ENCODE peak calls at places on chromosomes 5 and 9, in six cellular contexts. One of them, this sample, is unnamed.

GRCh38 chr9:120353501-120353900 is 226.5 kb downstream of the CDK5RAP2 start:
- DNase-seq in neuronal stem cell: no peak
- DNase-seq in H1: no peak
- DNase-seq in mesenchymal stem cell: peak
- DNase-seq in mesendoderm: no peak
- DNase-seq in H9: no peak
- DNase-seq in this sample: peak

GRCh38 chr9:5982352-5982751 is 33.1 kb downstream of the RANBP6 start:
- DNase-seq in neuronal stem cell: no peak
- DNase-seq in H1: no peak
- DNase-seq in mesenchymal stem cell: no peak
- DNase-seq in mesendoderm: no peak
- DNase-seq in H9: no peak
- DNase-seq in this sample: no peak

GRCh38 chr9:134492281-134492691 is 149.3 kb upstream of the COL5A1 start:
- DNase-seq in neuronal stem cell: no peak
- DNase-seq in H1: no peak
- DNase-seq in mesenchymal stem cell: peak
- DNase-seq in mesendoderm: no peak
- DNase-seq in H9: no peak
- DNase-seq in this sample: peak

GRCh38 chr5:72067682-72068470 is 39.4 kb upstream of the MAP1B start:
- DNase-seq in neuronal stem cell: no peak
- DNase-seq in H1: no peak
- DNase-seq in mesenchymal stem cell: peak
- DNase-seq in mesendoderm: peak
- DNase-seq in H9: no peak
- DNase-seq in this sample: peak

GRCh38 chr9:96450613-96451544 is 910 bp downstream of the HABP4 start:
- DNase-seq in neuronal stem cell: no peak
- DNase-seq in H1: peak
- DNase-seq in mesenchymal stem cell: peak
- DNase-seq in mesendoderm: peak
- DNase-seq in H9: no peak
- DNase-seq in this sample: peak

GRCh38 chr5:123429993-123430392 is 6.8 kb upstream of the CEP120 start:
- DNase-seq in neuronal stem cell: no peak
- DNase-seq in H1: no peak
- DNase-seq in mesenchymal stem cell: peak
- DNase-seq in mesendoderm: no peak
- DNase-seq in H9: no peak
- DNase-seq in this sample: peak

GRCh38 chr5:154191467-154192261 is 1.1 kb downstream of the GALNT10 start:
- DNase-seq in neuronal stem cell: no peak
- DNase-seq in H1: no peak
- DNase-seq in mesenchymal stem cell: peak
- DNase-seq in mesendoderm: no peak
- DNase-seq in H9: no peak
- DNase-seq in this sample: peak

GRCh38 chr9:75239176-75239575 is 150.9 kb downstream of the OSTF1 start:
- DNase-seq in neuronal stem cell: no peak
- DNase-seq in H1: no peak
- DNase-seq in mesenchymal stem cell: peak
- DNase-seq in mesendoderm: no peak
- DNase-seq in H9: no peak
- DNase-seq in this sample: peak

GRCh38 chr9:90025816-90026215 is 421.0 kb downstream of the GADD45G start:
- DNase-seq in neuronal stem cell: no peak
- DNase-seq in H1: no peak
- DNase-seq in mesenchymal stem cell: peak
- DNase-seq in mesendoderm: peak
- DNase-seq in H9: no peak
- DNase-seq in this sample: no peak

GRCh38 chr5:38673671-38674071 is 117.2 kb upstream of the LIFR start:
- DNase-seq in neuronal stem cell: no peak
- DNase-seq in H1: no peak
- DNase-seq in mesenchymal stem cell: no peak
- DNase-seq in mesendoderm: peak
- DNase-seq in H9: peak
- DNase-seq in this sample: no peak

GRCh38 chr5:175635854-175636253 is 22.0 kb upstream of the HRH2 start:
- DNase-seq in neuronal stem cell: no peak
- DNase-seq in H1: no peak
- DNase-seq in mesenchymal stem cell: no peak
- DNase-seq in mesendoderm: no peak
- DNase-seq in H9: no peak
- DNase-seq in this sample: no peak

GRCh38 chr5:15720515-15720914 is 220.5 kb downstream of the FBXL7 start:
- DNase-seq in neuronal stem cell: no peak
- DNase-seq in H1: no peak
- DNase-seq in mesenchymal stem cell: no peak
- DNase-seq in mesendoderm: no peak
- DNase-seq in H9: no peak
- DNase-seq in this sample: no peak

GRCh38 chr9:135030711-135031245 is 56.7 kb upstream of the OLFM1 start:
- DNase-seq in neuronal stem cell: no peak
- DNase-seq in H1: no peak
- DNase-seq in mesenchymal stem cell: no peak
- DNase-seq in mesendoderm: no peak
- DNase-seq in H9: no peak
- DNase-seq in this sample: no peak

GRCh38 chr5:39420482-39421145 is 4.2 kb downstream of the DAB2 start:
- DNase-seq in neuronal stem cell: no peak
- DNase-seq in H1: no peak
- DNase-seq in mesenchymal stem cell: peak
- DNase-seq in mesendoderm: peak
- DNase-seq in H9: no peak
- DNase-seq in this sample: peak

GRCh38 chr9:19935422-19935821 is 146.6 kb upstream of the SLC24A2 start:
- DNase-seq in neuronal stem cell: no peak
- DNase-seq in H1: no peak
- DNase-seq in mesenchymal stem cell: no peak
- DNase-seq in mesendoderm: no peak
- DNase-seq in H9: no peak
- DNase-seq in this sample: no peak

GRCh38 chr5:171474106-171474878 is 54.8 kb downstream of the FGF18 start:
- DNase-seq in neuronal stem cell: no peak
- DNase-seq in H1: no peak
- DNase-seq in mesenchymal stem cell: no peak
- DNase-seq in mesendoderm: no peak
- DNase-seq in H9: no peak
- DNase-seq in this sample: peak

GRCh38 chr9:70569070-70569772 is 154.8 kb upstream of the KLF9 start:
- DNase-seq in neuronal stem cell: no peak
- DNase-seq in H1: no peak
- DNase-seq in mesenchymal stem cell: peak
- DNase-seq in mesendoderm: no peak
- DNase-seq in H9: no peak
- DNase-seq in this sample: peak

GRCh38 chr5:140926903-140927573 is 939 bp downstream of the PCDHAC1 start:
- DNase-seq in neuronal stem cell: peak
- DNase-seq in H1: peak
- DNase-seq in mesenchymal stem cell: peak
- DNase-seq in mesendoderm: peak
- DNase-seq in H9: peak
- DNase-seq in this sample: no peak

GRCh38 chr5:169602535-169602934 is 19.0 kb downstream of the SPDL1 start:
- DNase-seq in neuronal stem cell: no peak
- DNase-seq in H1: no peak
- DNase-seq in mesenchymal stem cell: no peak
- DNase-seq in mesendoderm: no peak
- DNase-seq in H9: no peak
- DNase-seq in this sample: peak

GRCh38 chr9:118644066-118644465 is 725.2 kb downstream of the BRINP1 start:
- DNase-seq in neuronal stem cell: no peak
- DNase-seq in H1: no peak
- DNase-seq in mesenchymal stem cell: no peak
- DNase-seq in mesendoderm: peak
- DNase-seq in H9: no peak
- DNase-seq in this sample: no peak

GRCh38 chr9:88197781-88198345 is 59.6 kb upstream of the SPATA31C2 start:
- DNase-seq in neuronal stem cell: no peak
- DNase-seq in H1: no peak
- DNase-seq in mesenchymal stem cell: peak
- DNase-seq in mesendoderm: peak
- DNase-seq in H9: no peak
- DNase-seq in this sample: peak

GRCh38 chr5:4097194-4097593 is 501.6 kb downstream of the IRX1 start:
- DNase-seq in neuronal stem cell: no peak
- DNase-seq in H1: no peak
- DNase-seq in mesenchymal stem cell: no peak
- DNase-seq in mesendoderm: no peak
- DNase-seq in H9: no peak
- DNase-seq in this sample: no peak

GRCh38 chr5:6504677-6505414 is 56.2 kb downstream of the UBE2QL1 start:
- DNase-seq in neuronal stem cell: no peak
- DNase-seq in H1: no peak
- DNase-seq in mesenchymal stem cell: no peak
- DNase-seq in mesendoderm: no peak
- DNase-seq in H9: no peak
- DNase-seq in this sample: peak

GRCh38 chr5:13212843-13213242 is 731.6 kb downstream of the DNAH5 start:
- DNase-seq in neuronal stem cell: no peak
- DNase-seq in H1: no peak
- DNase-seq in mesenchymal stem cell: no peak
- DNase-seq in mesendoderm: no peak
- DNase-seq in H9: no peak
- DNase-seq in this sample: no peak

GRCh38 chr5:91130759-91131158 is 252.4 kb downstream of the ARRDC3 start:
- DNase-seq in neuronal stem cell: no peak
- DNase-seq in H1: no peak
- DNase-seq in mesenchymal stem cell: no peak
- DNase-seq in mesendoderm: no peak
- DNase-seq in H9: no peak
- DNase-seq in this sample: no peak

GRCh38 chr9:87443006-87443405 is 54.7 kb upstream of the DAPK1 start:
- DNase-seq in neuronal stem cell: no peak
- DNase-seq in H1: no peak
- DNase-seq in mesenchymal stem cell: no peak
- DNase-seq in mesendoderm: no peak
- DNase-seq in H9: no peak
- DNase-seq in this sample: no peak

GRCh38 chr9:30628915-30629564 is 1755.4 kb upstream of the ACO1 start:
- DNase-seq in neuronal stem cell: no peak
- DNase-seq in H1: no peak
- DNase-seq in mesenchymal stem cell: no peak
- DNase-seq in mesendoderm: no peak
- DNase-seq in H9: no peak
- DNase-seq in this sample: no peak

GRCh38 chr5:180739271-180739670 is 587 bp downstream of the OR2Y1 start:
- DNase-seq in neuronal stem cell: no peak
- DNase-seq in H1: no peak
- DNase-seq in mesenchymal stem cell: no peak
- DNase-seq in mesendoderm: no peak
- DNase-seq in H9: no peak
- DNase-seq in this sample: no peak

GRCh38 chr5:180739958-180740357 is at the start of gene OR2Y1:
- DNase-seq in neuronal stem cell: no peak
- DNase-seq in H1: no peak
- DNase-seq in mesenchymal stem cell: no peak
- DNase-seq in mesendoderm: no peak
- DNase-seq in H9: no peak
- DNase-seq in this sample: no peak

GRCh38 chr5:180742727-180743126 is 2.9 kb upstream of the OR2Y1 start:
- DNase-seq in neuronal stem cell: no peak
- DNase-seq in H1: no peak
- DNase-seq in mesenchymal stem cell: no peak
- DNase-seq in mesendoderm: no peak
- DNase-seq in H9: no peak
- DNase-seq in this sample: no peak

GRCh38 chr5:180744253-180744652 is 4.4 kb upstream of the OR2Y1 start:
- DNase-seq in neuronal stem cell: no peak
- DNase-seq in H1: no peak
- DNase-seq in mesenchymal stem cell: no peak
- DNase-seq in mesendoderm: no peak
- DNase-seq in H9: no peak
- DNase-seq in this sample: no peak
- H2BK120ac ChIP-seq in neuronal stem cell: no peak
- H2BK120ac ChIP-seq in H1: no peak
- H2BK120ac ChIP-seq in mesenchymal stem cell: no peak
- H2BK120ac ChIP-seq in mesendoderm: no peak
- H2BK120ac ChIP-seq in H9: no peak
- H2BK120ac ChIP-seq in this sample: no peak

GRCh38 chr5:177365845-177366527 is 8.3 kb downstream of the RGS14 start:
- DNase-seq in neuronal stem cell: no peak
- DNase-seq in H1: no peak
- DNase-seq in mesenchymal stem cell: no peak
- DNase-seq in mesendoderm: no peak
- DNase-seq in H9: no peak
- DNase-seq in this sample: no peak
- H2BK120ac ChIP-seq in neuronal stem cell: peak
- H2BK120ac ChIP-seq in H1: peak
- H2BK120ac ChIP-seq in mesenchymal stem cell: peak
- H2BK120ac ChIP-seq in mesendoderm: no peak
- H2BK120ac ChIP-seq in H9: no peak
- H2BK120ac ChIP-seq in this sample: peak

GRCh38 chr5:162550236-162550635 is 482.7 kb downstream of the GABRG2 start:
- DNase-seq in neuronal stem cell: no peak
- DNase-seq in H1: no peak
- DNase-seq in mesenchymal stem cell: no peak
- DNase-seq in mesendoderm: no peak
- DNase-seq in H9: no peak
- DNase-seq in this sample: no peak
- H2BK120ac ChIP-seq in neuronal stem cell: no peak
- H2BK120ac ChIP-seq in H1: no peak
- H2BK120ac ChIP-seq in mesenchymal stem cell: no peak
- H2BK120ac ChIP-seq in mesendoderm: no peak
- H2BK120ac ChIP-seq in H9: no peak
- H2BK120ac ChIP-seq in this sample: no peak

GRCh38 chr9:93436655-93437407 is 14.7 kb upstream of the FAM120A start:
- DNase-seq in neuronal stem cell: no peak
- DNase-seq in H1: no peak
- DNase-seq in mesenchymal stem cell: no peak
- DNase-seq in mesendoderm: no peak
- DNase-seq in H9: peak
- DNase-seq in this sample: no peak

GRCh38 chr9:93436218-93436617 is 15.3 kb upstream of the FAM120A start:
- DNase-seq in neuronal stem cell: no peak
- DNase-seq in H1: no peak
- DNase-seq in mesenchymal stem cell: no peak
- DNase-seq in mesendoderm: no peak
- DNase-seq in H9: no peak
- DNase-seq in this sample: no peak

GRCh38 chr9:93435386-93435785 is 16.1 kb upstream of the FAM120A start:
- DNase-seq in neuronal stem cell: no peak
- DNase-seq in H1: no peak
- DNase-seq in mesenchymal stem cell: no peak
- DNase-seq in mesendoderm: no peak
- DNase-seq in H9: peak
- DNase-seq in this sample: no peak

GRCh38 chr9:93441181-93441580 is 10.3 kb upstream of the FAM120A start:
- DNase-seq in neuronal stem cell: no peak
- DNase-seq in H1: no peak
- DNase-seq in mesenchymal stem cell: no peak
- DNase-seq in mesendoderm: no peak
- DNase-seq in H9: no peak
- DNase-seq in this sample: no peak
- H2BK120ac ChIP-seq in neuronal stem cell: no peak
- H2BK120ac ChIP-seq in H1: no peak
- H2BK120ac ChIP-seq in mesenchymal stem cell: no peak
- H2BK120ac ChIP-seq in mesendoderm: no peak
- H2BK120ac ChIP-seq in H9: no peak
- H2BK120ac ChIP-seq in this sample: no peak

This sample was measured in IMR-90.